ENCODE peak calls at places on chromosome 6, in four cellular contexts. E is HepG2, Z is K562, H is GM12878. V is an unnamed sample.

GRCh38 chr6:119310486-119311036 is 39.0 kb downstream of the MAN1A1 start:
- DNase-seq in Z (peak; percentile 64), H (no peak), E (no peak), V (no peak)

GRCh38 chr6:111712398-111712797 is 106.7 kb upstream of the TRAF3IP2 start:
- DNase-seq in E (no peak), H (no peak), Z (no peak), V (no peak)

GRCh38 chr6:53209681-53210080 is 61.0 kb upstream of the GCM1 start:
- DNase-seq in Z (no peak), E (no peak), H (no peak), V (no peak)

GRCh38 chr6:111900731-111901130 is 27.5 kb upstream of the FYN start:
- DNase-seq in H (no peak), Z (no peak), E (no peak), V (no peak)

GRCh38 chr6:110816677-110817076 is 1.4 kb upstream of the CDK19 start:
- DNase-seq in H (no peak), Z (peak; percentile 20), E (no peak), V (no peak)

GRCh38 chr6:123635567-123635966 is 1.2 kb downstream of the TRDN start:
- DNase-seq in H (no peak), Z (no peak), E (no peak), V (no peak)

GRCh38 chr6:168122521-168122920 is 43.5 kb upstream of the FRMD1 start:
- DNase-seq in E (no peak), H (no peak), Z (no peak), V (no peak)

GRCh38 chr6:139060332-139060731 is 31.8 kb downstream of the ABRACL start:
- DNase-seq in E (no peak), H (no peak), Z (no peak), V (no peak)

GRCh38 chr6:113178349-113178748 is 678.8 kb upstream of the MARCKS start:
- DNase-seq in Z (no peak), H (no peak), E (no peak), V (no peak)

DNA sequence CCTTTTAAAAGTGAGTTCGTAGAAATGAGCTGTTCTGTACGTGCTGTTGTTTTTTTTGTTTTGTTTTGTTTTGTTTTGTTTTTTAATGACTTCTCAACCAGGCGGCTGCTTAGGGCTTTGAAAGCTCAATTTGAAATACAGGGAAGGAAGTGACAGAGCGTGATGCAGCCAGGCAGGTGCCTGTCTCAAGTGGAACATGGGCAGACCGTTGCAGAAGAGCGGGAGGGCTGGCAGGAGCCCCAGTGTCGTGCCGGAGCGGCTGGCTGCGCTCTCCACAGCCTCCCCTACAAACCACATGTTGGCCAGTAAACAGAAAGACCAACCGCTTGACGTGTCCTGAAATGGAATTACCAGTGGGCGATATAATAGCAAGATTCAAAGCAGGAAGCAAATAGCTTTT is 164.9 kb upstream of the RREB1 start:
- DNase-seq in Z (no peak), H (peak; percentile 11), E (no peak), V (no peak)
- TF ChIP-seq TARDBP in Z (no peak), H (no peak), E (no peak), V (no peak)

GRCh38 chr6:137361701-137362100 is 132.5 kb downstream of the OLIG3 start:
- DNase-seq in Z (no peak), E (peak; percentile 69), H (no peak), V (no peak)

GRCh38 chr6:137365648-137366047 is 128.5 kb downstream of the OLIG3 start:
- DNase-seq in H (no peak), Z (no peak), E (peak; percentile 66), V (no peak)

GRCh38 chr6:137358273-137358672 is 135.9 kb downstream of the OLIG3 start:
- DNase-seq in Z (no peak), E (peak; percentile 39), H (no peak), V (no peak)

GRCh38 chr6:137363805-137364138 is 130.4 kb downstream of the OLIG3 start:
- DNase-seq in E (peak; percentile 44), Z (no peak), H (no peak), V (no peak)

GRCh38 chr6:137362878-137363804 is 131.1 kb downstream of the OLIG3 start:
- DNase-seq in E (peak; percentile 26), Z (no peak), H (no peak), V (no peak)
- TF ChIP-seq TARDBP in E (no peak), Z (no peak), H (no peak), V (no peak)

GRCh38 chr6:712805-713204 is 19.9 kb upstream of the EXOC2 start:
- DNase-seq in H (no peak), E (no peak), Z (no peak), V (no peak)

GRCh38 chr6:713351-713750 is 20.4 kb upstream of the EXOC2 start:
- DNase-seq in H (no peak), Z (no peak), E (no peak), V (no peak)

GRCh38 chr6:715709-716450 is 22.9 kb upstream of the EXOC2 start:
- DNase-seq in Z (no peak), E (no peak), H (no peak), V (no peak)

GRCh38 chr6:711925-712324 is 19.0 kb upstream of the EXOC2 start:
- DNase-seq in H (no peak), E (no peak), Z (no peak), V (no peak)

DNA sequence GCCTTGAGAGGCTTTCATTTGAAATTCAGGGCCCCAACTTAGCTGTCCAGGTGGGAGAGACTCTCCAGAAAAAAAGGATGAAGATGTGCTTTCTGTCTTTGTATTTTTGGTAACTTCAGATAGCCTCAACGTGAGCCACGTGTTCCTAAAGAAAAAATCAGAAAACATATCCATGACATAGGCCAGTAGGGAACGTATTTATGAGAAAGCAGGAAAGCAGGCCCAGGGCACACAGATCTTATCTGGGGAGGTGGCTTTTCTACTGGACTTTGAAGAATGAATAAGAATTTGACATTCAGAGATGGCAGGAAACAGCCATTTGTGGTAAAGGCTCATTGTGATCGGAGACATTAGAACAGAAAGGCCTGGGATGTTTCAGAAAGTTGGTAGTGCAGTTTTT is 21.2 kb upstream of the EXOC2 start:
- DNase-seq in H (no peak), E (no peak), Z (no peak), V (no peak)
- TF ChIP-seq TARDBP in H (no peak), E (no peak), Z (no peak), V (no peak)

GRCh38 chr6:106448000-106448426 is 87.5 kb downstream of the CRYBG1 start:
- DNase-seq in Z (no peak), H (peak; percentile 11), E (no peak), V (no peak)
- TF ChIP-seq TARDBP in Z (no peak), H (no peak), E (no peak), V (no peak)

GRCh38 chr6:95186710-95187109 is 390.6 kb upstream of the MANEA start:
- DNase-seq in H (no peak), Z (no peak), E (no peak), V (no peak)
- TF ChIP-seq TARDBP in H (no peak), Z (no peak), E (no peak), V (no peak)